ENCODE peak calls at places on chromosomes 11 and 22, in nine cellular contexts. A, M, S, Z, D, J, L, Y and I are unnamed samples.

GRCh38 chr22:38177926-38178604 is 3.6 kb downstream of the PLA2G6 start:
- DNase-seq in Y (no peak), Z (peak), L (no peak), S (peak), D (peak), M (peak), A (peak), J (no peak), I (peak)

GRCh38 chr11:13335319-13335718 is 57.7 kb downstream of the BMAL1 start:
- DNase-seq in J (peak), D (peak), L (no peak), Y (peak), S (no peak), A (peak), Z (peak), M (peak), I (no peak)

GRCh38 chr11:119340335-119341221 is at the start of gene C1QTNF5:
- DNase-seq in Z (no peak), D (peak), S (no peak), Y (no peak), A (peak), J (peak), L (peak), M (peak), I (no peak)

GRCh38 chr11:44595964-44596381 is 30.5 kb downstream of the CD82 start:
- DNase-seq in D (no peak), Z (no peak), Y (no peak), M (peak), S (no peak), L (peak), J (no peak), A (peak), I (no peak)

GRCh38 chr11:83610996-83611395 is 324.8 kb upstream of the CCDC90B start:
- DNase-seq in J (no peak), A (no peak), D (no peak), S (no peak), M (no peak), Y (no peak), L (no peak), Z (no peak), I (no peak)

GRCh38 chr22:33126881-33127280 is 68.7 kb upstream of the SYN3 start:
- DNase-seq in L (no peak), D (peak), M (no peak), J (no peak), Y (no peak), S (no peak), A (no peak), Z (no peak), I (no peak)

GRCh38 chr22:45019861-45020655 is 10.3 kb upstream of the PHF21B start:
- DNase-seq in D (no peak), S (no peak), J (no peak), Z (no peak), Y (no peak), L (no peak), M (no peak), A (no peak), I (no peak)

GRCh38 chr11:71947498-71947897 is 18.7 kb downstream of the RNF121 start:
- DNase-seq in M (no peak), S (no peak), L (no peak), J (no peak), Y (no peak), Z (no peak), A (no peak), D (no peak), I (no peak)

GRCh38 chr22:42069801-42070516 is 653 bp downstream of the NAGA start:
- DNase-seq in S (no peak), Z (no peak), D (no peak), Y (no peak), A (no peak), M (no peak), L (no peak), J (no peak), I (no peak)

GRCh38 chr11:120747801-120748484 is 236.4 kb downstream of the GRIK4 start:
- DNase-seq in Y (no peak), Z (peak), L (no peak), J (no peak), S (no peak), D (no peak), M (no peak), A (no peak), I (peak)